ENCODE peak calls at places on chromosomes 1 and 21, in five cellular contexts. C is A549, A is IMR-90, X is K562, D is HepG2. U is an unnamed sample.

GRCh38 chr1:163296504-163296903 is 25.2 kb upstream of the NUF2 start:
- DNase-seq in C (no peak), A (no peak), X (no peak), D (no peak), U (no peak)

GRCh38 chr1:77899647-77900320 is 11.4 kb downstream of the NEXN start:
- DNase-seq in C (no peak), A (peak), X (no peak), D (peak), U (no peak)

GRCh38 chr1:165365344-165365743 is 8.8 kb upstream of the LMX1A start:
- DNase-seq in C (no peak), A (no peak), X (no peak), D (no peak), U (no peak)

GRCh38 chr21:45330075-45330781 is 42.5 kb upstream of the POFUT2 start:
- DNase-seq in C (peak), A (peak), X (no peak), D (peak), U (no peak)

GRCh38 chr21:41957991-41958766 is 4.4 kb upstream of the C2CD2 start:
- DNase-seq in C (peak), A (peak), X (peak), D (peak), U (no peak)

GRCh38 chr1:182457844-182458243 is 7.9 kb downstream of the RGSL1 start:
- DNase-seq in C (no peak), A (no peak), X (no peak), D (peak), U (no peak)

GRCh38 chr21:42692688-42693087 is 39.3 kb downstream of the PDE9A start:
- DNase-seq in C (no peak), A (no peak), X (no peak), D (no peak), U (no peak)

GRCh38 chr21:22892041-22892440 is 1893.8 kb downstream of the NCAM2 start:
- DNase-seq in C (no peak), A (no peak), X (no peak), D (no peak), U (no peak)

GRCh38 chr1:154469844-154470417 is 32.1 kb upstream of the TDRD10 start:
- DNase-seq in C (no peak), A (no peak), X (no peak), D (peak), U (no peak)

GRCh38 chr1:44810101-44810761 is 1.9 kb downstream of the BTBD19 start:
- DNase-seq in C (peak), A (no peak), X (no peak), D (no peak), U (no peak)

GRCh38 chr1:41217441-41217840 is 24.7 kb downstream of the SCMH1 start:
- DNase-seq in C (no peak), A (no peak), X (no peak), D (no peak), U (no peak)

GRCh38 chr1:201169971-201170532 is 15.8 kb upstream of the TMEM9 start:
- DNase-seq in C (no peak), A (no peak), X (no peak), D (no peak), U (no peak)

GRCh38 chr1:35929730-35930592 is 944 bp upstream of the AGO3 start:
- DNase-seq in C (no peak), A (peak), X (peak), D (peak), U (peak)

DNA sequence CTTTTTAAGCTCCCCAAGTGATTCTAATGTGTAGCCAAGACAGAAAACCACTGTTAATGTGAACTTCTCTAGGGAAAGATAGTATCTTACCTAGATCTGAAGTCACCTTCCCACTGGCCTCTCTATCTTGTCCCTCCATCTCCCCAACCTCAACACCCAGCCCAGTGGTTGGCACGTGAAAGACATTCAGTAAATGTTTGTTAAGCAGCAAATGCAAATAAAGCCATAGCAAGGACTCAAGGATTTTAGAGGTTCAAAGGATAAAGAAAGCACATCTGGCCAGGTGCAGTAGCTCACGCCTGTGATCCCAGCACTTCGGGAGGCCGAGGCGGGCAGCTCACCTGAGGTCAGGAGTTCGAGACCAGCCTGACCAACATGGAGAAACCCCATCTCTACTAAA is 9.8 kb downstream of the CLCC1 start:
- DNase-seq in C (no peak), A (no peak), X (no peak), D (peak), U (no peak)
- TF ChIP-seq BHLHE40 in C (no peak), A (no peak), X (no peak), D (peak), U (no peak)

GRCh38 chr1:211183924-211184323 is 50.0 kb upstream of the KCNH1 start:
- DNase-seq in C (no peak), A (no peak), X (no peak), D (no peak), U (no peak)
- TF ChIP-seq BHLHE40 in C (no peak), A (no peak), X (no peak), D (no peak), U (no peak)

GRCh38 chr1:7586031-7586941 is 184.8 kb upstream of the VAMP3 start:
- DNase-seq in C (no peak), A (no peak), X (no peak), D (no peak), U (no peak)
- TF ChIP-seq BHLHE40 in C (no peak), A (no peak), X (no peak), D (no peak), U (no peak)

GRCh38 chr1:239909894-239910293 is 181.8 kb upstream of the FMN2 start:
- DNase-seq in C (no peak), A (peak), X (no peak), D (no peak), U (no peak)
- TF ChIP-seq BHLHE40 in C (no peak), A (peak), X (no peak), D (no peak), U (no peak)

DNA sequence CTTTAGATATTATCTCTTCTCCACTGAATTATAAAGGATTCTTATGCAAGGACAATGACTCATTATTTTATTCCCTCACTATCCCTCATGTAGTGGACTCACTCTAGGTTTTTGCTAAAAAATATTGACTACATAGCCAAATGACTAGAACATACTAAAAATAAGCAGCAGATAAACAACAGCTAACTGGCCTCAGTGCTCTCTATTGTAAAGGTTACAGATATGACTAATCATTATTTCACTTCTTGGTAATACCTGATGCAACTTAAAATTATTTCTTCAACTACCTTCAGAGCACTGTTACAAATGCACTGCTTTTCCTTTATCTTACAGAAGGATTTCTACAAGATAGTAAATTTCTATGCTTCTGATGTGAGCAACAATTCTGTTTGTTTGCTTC is 147.6 kb upstream of the DEPDC1 start:
- DNase-seq in C (no peak), A (no peak), X (no peak), D (no peak), U (no peak)
- TF ChIP-seq BHLHE40 in C (no peak), A (no peak), X (no peak), D (no peak), U (no peak)